ENCODE peak calls at places on chromosomes 13 and 19, in nine cellular contexts. S is OCI-LY7; V is CD4-positive, alpha-beta memory T cell; J is right cardiac atrium; B is gastrocnemius medialis; Y is uterus; E is neural progenitor cell; R is cardiac muscle cell; I is body of pancreas. M is an unnamed sample. For H3K4me1, the result is how much of the 10 kb centered on the place peaks cover.

GRCh38 chr13:54884645-54885044 is 1856.0 kb downstream of the OLFM4 start:
- DNase-seq in S (no peak), V (no peak), J (no peak), B (no peak), Y (no peak), E (no peak), R (no peak), I (no peak), M (no peak)

GRCh38 chr19:28065026-28065425 is 1147.9 kb downstream of the UQCRFS1 start:
- DNase-seq in S (no peak), V (no peak), J (no peak), B (no peak), Y (no peak), E (no peak), R (no peak), I (no peak), M (no peak)

GRCh38 chr19:30686252-30686762 is 314.1 kb downstream of the ZNF536 start:
- DNase-seq in S (no peak), V (no peak), J (no peak), B (no peak), Y (no peak), E (no peak), R (no peak), I (no peak), M (no peak)

GRCh38 chr13:25988655-25989054 is 63.2 kb downstream of the SHISA2 start:
- DNase-seq in S (no peak), V (no peak), J (no peak), B (no peak), Y (no peak), E (no peak), R (no peak), I (no peak), M (no peak)

GRCh38 chr19:19541572-19541971 is 3.5 kb downstream of the CILP2 start:
- DNase-seq in S (no peak), V (no peak), J (peak), B (no peak), Y (no peak), E (no peak), R (no peak), I (no peak), M (no peak)

GRCh38 chr19:36577271-36577996 is 4.3 kb upstream of the ZNF529 start:
- DNase-seq in S (no peak), V (no peak), J (no peak), B (no peak), Y (no peak), E (no peak), R (no peak), I (no peak), M (no peak)

GRCh38 chr19:41308450-41309224 is 1.3 kb upstream of the CCDC97 start:
- DNase-seq in S (peak), V (peak), J (peak), B (peak), Y (peak), E (peak), R (peak), I (peak), M (peak)

GRCh38 chr13:71051573-71051972 is 815.4 kb downstream of the DACH1 start:
- DNase-seq in S (no peak), V (no peak), J (no peak), B (no peak), Y (no peak), E (no peak), R (no peak), I (no peak), M (no peak)

GRCh38 chr19:7789447-7789846 is 26.4 kb downstream of the CLEC4M start:
- DNase-seq in S (peak), V (peak), J (no peak), B (no peak), Y (no peak), E (peak), R (no peak), I (no peak), M (no peak)

GRCh38 chr13:25630327-25630726 is 258.6 kb downstream of the ATP8A2 start:
- DNase-seq in S (no peak), V (no peak), J (no peak), B (no peak), Y (no peak), E (peak), R (no peak), I (no peak), M (no peak)

GRCh38 chr13:94128430-94128829 is 351.1 kb downstream of the DCT start:
- DNase-seq in S (no peak), V (no peak), J (peak), B (peak), Y (no peak), E (no peak), R (peak), I (peak), M (no peak)

GRCh38 chr19:39111593-39112199 is 13.9 kb upstream of the PAK4 start:
- DNase-seq in S (no peak), V (no peak), J (peak), B (no peak), Y (no peak), E (no peak), R (no peak), I (peak), M (no peak)

GRCh38 chr19:3117746-3118145 is 18.1 kb upstream of the GNA15 start:
- DNase-seq in S (no peak), V (no peak), J (peak), B (no peak), Y (no peak), E (no peak), R (no peak), I (no peak), M (no peak)

GRCh38 chr13:50283017-50283416 is 267.8 kb downstream of the KCNRG start:
- DNase-seq in S (no peak), V (no peak), J (no peak), B (no peak), Y (no peak), E (no peak), R (no peak), I (no peak), M (no peak)

GRCh38 chr19:31885280-31885853 is 460.0 kb upstream of the ZNF507 start:
- DNase-seq in S (no peak), V (no peak), J (no peak), B (no peak), Y (no peak), E (no peak), R (no peak), I (no peak), M (no peak)

GRCh38 chr19:6011206-6011605 is 33.3 kb upstream of the RANBP3 start:
- DNase-seq in S (no peak), V (no peak), J (no peak), B (no peak), Y (no peak), E (no peak), R (no peak), I (no peak), M (no peak)

GRCh38 chr13:114045113-114045735 is 71.3 kb upstream of the C13orf46 start:
- DNase-seq in S (no peak), V (no peak), J (no peak), B (no peak), Y (no peak), E (no peak), R (no peak), I (no peak), M (no peak)

GRCh38 chr13:31588331-31588730 is 151.0 kb upstream of the RXFP2 start:
- DNase-seq in S (no peak), V (no peak), J (no peak), B (no peak), Y (no peak), E (no peak), R (no peak), I (no peak), M (no peak)

GRCh38 chr13:105984236-105984635 is 551.2 kb downstream of the EFNB2 start:
- DNase-seq in S (no peak), V (no peak), J (no peak), B (no peak), Y (no peak), E (no peak), R (no peak), I (no peak), M (no peak)

GRCh38 chr13:77703426-77703825 is 5.9 kb downstream of the SLAIN1 start:
- DNase-seq in S (no peak), V (no peak), J (no peak), B (no peak), Y (no peak), E (no peak), R (no peak), I (no peak), M (no peak)

GRCh38 chr19:6272411-6272791 is 7.4 kb downstream of the MLLT1 start:
- DNase-seq in S (no peak), V (no peak), J (peak), B (no peak), Y (no peak), E (peak), R (peak), I (no peak), M (no peak)

GRCh38 chr13:33799950-33800592 is 17.9 kb upstream of the RFC3 start:
- DNase-seq in S (peak), V (no peak), J (no peak), B (no peak), Y (no peak), E (peak), R (peak), I (no peak), M (no peak)

GRCh38 chr13:50244355-50244912 is 229.2 kb downstream of the KCNRG start:
- DNase-seq in S (no peak), V (no peak), J (no peak), B (no peak), Y (no peak), E (no peak), R (no peak), I (no peak), M (no peak)

GRCh38 chr13:107144432-107144831 is 576.5 kb upstream of the ARGLU1 start:
- DNase-seq in S (peak), V (no peak), J (no peak), B (no peak), Y (no peak), E (no peak), R (no peak), I (no peak), M (no peak)

GRCh38 chr19:8041553-8041952 is 11.0 kb upstream of the CCL25 start:
- DNase-seq in S (no peak), V (no peak), J (no peak), B (no peak), Y (no peak), E (no peak), R (no peak), I (no peak), M (no peak)

GRCh38 chr19:41449079-41449864 is 6.3 kb downstream of the ERICH4 start:
- DNase-seq in S (peak), V (peak), J (peak), B (peak), Y (peak), E (peak), R (peak), I (peak), M (peak)

GRCh38 chr13:24865158-24865557 is 101.2 kb downstream of the RNF17 start:
- DNase-seq in S (peak), V (no peak), J (no peak), B (no peak), Y (no peak), E (no peak), R (no peak), I (no peak), M (no peak)

GRCh38 chr19:3932931-3933810 is at the start of gene NMRK2:
- DNase-seq in S (no peak), V (no peak), J (peak), B (peak), Y (no peak), E (peak), R (peak), I (no peak), M (no peak)

GRCh38 chr13:74136089-74136658 is 2.0 kb upstream of the KLF12 start:
- DNase-seq in S (peak), V (peak), J (peak), B (no peak), Y (no peak), E (no peak), R (peak), I (no peak), M (no peak)

GRCh38 chr19:33734913-33735312 is 61.8 kb upstream of the KCTD15 start:
- DNase-seq in S (no peak), V (no peak), J (no peak), B (no peak), Y (no peak), E (no peak), R (no peak), I (peak), M (no peak)

GRCh38 chr13:106753241-106753640 is 185.3 kb upstream of the ARGLU1 start:
- DNase-seq in S (no peak), V (no peak), J (peak), B (no peak), Y (peak), E (peak), R (peak), I (no peak), M (no peak)

GRCh38 chr19:29805026-29805925 is 6.5 kb upstream of the CCNE1 start:
- DNase-seq in S (no peak), V (no peak), J (no peak), B (no peak), Y (no peak), E (no peak), R (no peak), I (no peak), M (no peak)

GRCh38 chr19:40497214-40497613 is 30.4 kb downstream of the SPTBN4 start:
- DNase-seq in S (no peak), V (no peak), J (no peak), B (no peak), Y (no peak), E (no peak), R (no peak), I (no peak), M (no peak)

GRCh38 chr19:40420766-40421467 is 4.9 kb downstream of the SERTAD1 start:
- DNase-seq in S (peak), V (peak), J (peak), B (peak), Y (peak), E (peak), R (peak), I (peak), M (peak)

GRCh38 chr19:56838930-56839664 is 1.4 kb downstream of the PEG3 start:
- DNase-seq in S (no peak), V (no peak), J (peak), B (peak), Y (peak), E (no peak), R (no peak), I (peak), M (peak)

GRCh38 chr13:38743499-38743898 is 56.6 kb downstream of the FREM2 start:
- DNase-seq in S (no peak), V (no peak), J (no peak), B (no peak), Y (no peak), E (peak), R (no peak), I (no peak), M (no peak)

DNA sequence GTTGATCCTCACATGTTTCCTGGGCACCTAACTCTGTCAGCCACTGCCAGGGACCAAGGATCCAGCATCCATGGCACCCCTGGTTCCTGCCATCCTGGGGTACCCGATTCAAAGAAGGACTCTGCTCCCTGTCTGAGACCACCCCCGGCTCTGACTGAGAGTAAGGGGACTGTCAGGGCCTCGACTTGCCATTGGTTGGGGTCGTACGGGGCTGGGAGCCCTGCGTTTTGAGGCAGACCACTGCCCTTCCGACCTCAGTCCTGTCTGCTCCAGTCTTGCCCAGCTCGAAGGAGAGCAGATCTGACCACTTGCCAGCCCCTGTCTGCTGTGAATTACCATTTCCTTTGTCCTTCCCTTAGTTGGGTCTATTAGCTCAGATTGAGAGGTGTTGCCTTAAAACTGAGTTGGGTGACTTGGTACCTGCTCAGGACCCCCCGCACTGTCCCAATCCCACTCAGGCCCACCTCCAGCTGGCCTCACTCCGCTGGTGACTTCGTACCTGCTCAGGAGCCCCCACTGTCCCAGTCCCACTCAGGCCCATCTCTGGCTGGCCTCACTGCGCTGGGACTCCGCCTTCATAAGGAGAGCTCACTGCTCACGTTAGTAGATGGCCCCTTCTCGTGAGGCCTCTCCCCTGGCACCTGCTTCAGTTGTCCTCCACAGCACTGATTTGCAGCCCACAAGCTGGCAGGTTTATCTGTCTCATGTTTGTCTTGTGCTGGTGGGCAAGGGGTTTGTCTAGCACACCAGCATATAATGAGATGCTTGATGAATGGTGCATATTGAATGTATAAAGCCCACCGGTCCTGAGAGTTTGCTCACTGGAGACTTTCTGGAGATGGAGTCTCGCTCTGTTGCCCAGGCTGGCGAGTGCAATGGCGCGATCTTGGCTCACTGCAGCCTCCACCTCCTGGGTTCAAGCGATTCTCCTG is 3.9 kb downstream of the RPL28 start:
- DNase-seq in S (no peak), V (no peak), J (no peak), B (no peak), Y (no peak), E (no peak), R (no peak), I (no peak), M (no peak)
- H3K4me1 ChIP-seq in S (under half), V (half or more), J (under half), B (under half), Y (under half), E (under half), R (under half), I (under half), M (under half)

GRCh38 chr19:46209051-46209450 is 20.5 kb upstream of the IGFL1 start:
- DNase-seq in S (no peak), V (no peak), J (no peak), B (no peak), Y (no peak), E (no peak), R (no peak), I (no peak), M (no peak)
- H3K4me1 ChIP-seq in S (under half), V (under half), J (under half), B (under half), Y (under half), E (under half), R (under half), I (under half), M (under half)

GRCh38 chr13:35767256-35767981 is 290.9 kb upstream of the MAB21L1 start:
- DNase-seq in S (no peak), V (no peak), J (no peak), B (no peak), Y (no peak), E (no peak), R (no peak), I (no peak), M (no peak)
- H3K4me1 ChIP-seq in S (under half), V (under half), J (under half), B (under half), Y (under half), E (under half), R (under half), I (under half), M (under half)

DNA sequence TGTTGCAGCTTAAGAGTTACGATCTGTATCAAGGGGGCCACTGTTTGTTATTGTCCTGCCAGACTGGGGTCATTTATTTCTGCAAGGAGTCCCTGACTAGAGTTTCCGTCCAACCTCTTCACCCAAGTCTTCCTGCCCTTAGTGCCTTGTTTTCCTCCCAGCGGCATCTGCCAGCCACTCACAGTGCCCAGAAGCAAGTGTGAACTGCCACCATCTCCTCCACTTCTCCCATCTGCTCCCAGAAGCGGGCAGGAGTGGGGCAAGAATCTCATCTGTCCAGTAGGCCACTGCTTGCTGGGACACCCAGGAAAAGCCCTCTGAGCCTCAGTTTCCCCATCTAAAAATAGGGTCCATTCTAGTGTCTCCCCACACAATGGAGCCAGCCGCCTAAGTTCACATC is 4.0 kb downstream of the NOVA2 start:
- DNase-seq in S (no peak), V (no peak), J (no peak), B (no peak), Y (no peak), E (no peak), R (no peak), I (no peak), M (no peak)
- H3K4me1 ChIP-seq in S (under half), V (under half), J (under half), B (under half), Y (under half), E (under half), R (under half), I (under half), M (under half)

M was measured in thoracic aorta.